ENCODE peak calls at places on chromosomes 3 and 15, in seven cellular contexts. M is GM19239; R is A172; Q is EH; I is stimulated activated CD4-positive, alpha-beta T cell treated with anti-CD3 and anti-CD28 coated beads, Interleukin-1b, Interleukin-23, amount 100 ng/mL, for 1 hour; U is GM23248; L is neural progenitor cell. A is an unnamed sample.

GRCh38 chr3:153369561-153370374 is 207.7 kb downstream of the RAP2B start:
- DNase-seq in M (no peak), R (no peak), Q (no peak), I (no peak), U (no peak), L (no peak), A (no peak)

GRCh38 chr15:69782155-69782658 is 315.5 kb downstream of the TLE3 start:
- DNase-seq in M (no peak), R (no peak), Q (no peak), I (no peak), U (no peak), L (no peak), A (no peak)

GRCh38 chr15:74978503-74978902 is 16.9 kb upstream of the SCAMP5 start:
- DNase-seq in M (no peak), R (peak), Q (peak), I (no peak), U (peak), L (no peak), A (no peak)

GRCh38 chr3:192899540-192899982 is 18.1 kb downstream of the MB21D2 start:
- DNase-seq in M (no peak), R (peak), Q (peak), I (no peak), U (peak), L (no peak), A (no peak)

GRCh38 chr3:195240939-195241338 is 30.0 kb downstream of the XXYLT1 start:
- DNase-seq in M (no peak), R (no peak), Q (no peak), I (no peak), U (no peak), L (no peak), A (no peak)

GRCh38 chr3:20683912-20684311 is 497.9 kb upstream of the SGO1 start:
- DNase-seq in M (no peak), R (peak), Q (peak), I (no peak), U (peak), L (no peak), A (no peak)

GRCh38 chr3:183182073-183182472 is 19.5 kb upstream of the LAMP3 start:
- DNase-seq in M (no peak), R (no peak), Q (no peak), I (no peak), U (no peak), L (no peak), A (no peak)

GRCh38 chr3:14765065-14765410 is 53.7 kb upstream of the FGD5 start:
- DNase-seq in M (no peak), R (no peak), Q (no peak), I (no peak), U (no peak), L (no peak), A (no peak)

GRCh38 chr15:66115568-66116206 is 137.9 kb downstream of the MEGF11 start:
- DNase-seq in M (no peak), R (no peak), Q (no peak), I (no peak), U (no peak), L (no peak), A (no peak)

GRCh38 chr15:34436126-34436955 is 1.3 kb downstream of the GOLGA8A start:
- DNase-seq in M (peak), R (no peak), Q (peak), I (no peak), U (peak), L (peak), A (peak)

GRCh38 chr3:55416381-55416821 is 70.7 kb downstream of the WNT5A start:
- DNase-seq in M (no peak), R (peak), Q (peak), I (no peak), U (peak), L (no peak), A (no peak)

GRCh38 chr15:25805006-25805405 is 58.1 kb downstream of the ATP10A start:
- DNase-seq in M (no peak), R (no peak), Q (peak), I (no peak), U (peak), L (no peak), A (no peak)

GRCh38 chr15:63234479-63234878 is 42.9 kb upstream of the APH1B start:
- DNase-seq in M (no peak), R (no peak), Q (peak), I (no peak), U (peak), L (no peak), A (no peak)

GRCh38 chr3:13222891-13223573 is 149.8 kb upstream of the IQSEC1 start:
- DNase-seq in M (no peak), R (peak), Q (no peak), I (no peak), U (no peak), L (no peak), A (no peak)

GRCh38 chr15:52414936-52415335 is 113.7 kb downstream of the MYO5A start:
- DNase-seq in M (no peak), R (no peak), Q (no peak), I (no peak), U (no peak), L (no peak), A (no peak)

GRCh38 chr3:61954097-61954528 is 392.7 kb downstream of the PTPRG start:
- DNase-seq in M (no peak), R (no peak), Q (peak), I (no peak), U (peak), L (no peak), A (no peak)

GRCh38 chr3:71585891-71586809 is 2.6 kb upstream of the FOXP1 start:
- DNase-seq in M (no peak), R (peak), Q (peak), I (no peak), U (peak), L (peak), A (peak)

GRCh38 chr3:12719984-12720656 is 38.9 kb downstream of the TMEM40 start:
- DNase-seq in M (peak), R (peak), Q (peak), I (peak), U (peak), L (peak), A (peak)

GRCh38 chr3:31009881-31010280 is 115.4 kb upstream of the GADL1 start:
- DNase-seq in M (no peak), R (no peak), Q (no peak), I (no peak), U (no peak), L (peak), A (no peak)

GRCh38 chr3:195062866-195063540 is 208.0 kb downstream of the XXYLT1 start:
- DNase-seq in M (no peak), R (no peak), Q (no peak), I (no peak), U (no peak), L (no peak), A (no peak)